ENCODE peak calls at places on chromosomes 4 and X, in seven cellular contexts. M is activated CD4-positive, alpha-beta T cell treated with anti-CD3 and anti-CD28 coated beads for 1 hour; D is NCI-H2029 treated with DMSO at 0.1 percent for 48 hours; Q is anterior cingulate cortex; L is activated CD4-positive, CD25-positive, alpha-beta regulatory T cell treated with anti-CD3 and anti-CD28 coated beads, Interleukin-2, amount 50 U/mL, for 72 hours; A is mammary epithelial cell; P is naive thymus-derived CD8-positive, alpha-beta T cell. W is an unnamed sample.

GRCh38 chr4:33369366-33369899 is 2649.3 kb downstream of the PCDH7 start:
- DNase-seq in M (no peak), D (no peak), Q (no peak), L (no peak), A (peak; percentile 0), P (no peak), W (no peak)

GRCh38 chr4:121030151-121030550 is 42.2 kb downstream of the NDNF start:
- DNase-seq in M (no peak), D (no peak), Q (no peak), L (no peak), A (no peak), P (no peak), W (no peak)

GRCh38 chr4:138972956-138973819 is 42.4 kb upstream of the NOCT start:
- DNase-seq in M (no peak), D (no peak), Q (no peak), L (no peak), A (no peak), P (no peak), W (no peak)

GRCh38 chrX:31132803-31133202 is 61.0 kb upstream of the FTHL17 start:
- DNase-seq in M (no peak), D (no peak), Q (no peak), L (no peak), A (no peak), P (no peak), W (no peak)

GRCh38 chr4:129064717-129065116 is 28.6 kb downstream of the SCLT1 start:
- DNase-seq in M (no peak), D (no peak), Q (no peak), L (no peak), A (peak; percentile 19), P (no peak), W (no peak)

GRCh38 chr4:88179261-88179660 is 20.8 kb upstream of the ABCG2 start:
- DNase-seq in M (no peak), D (no peak), Q (no peak), L (no peak), A (peak; percentile 60), P (no peak), W (no peak)

GRCh38 chrX:43386872-43387271 is 269.2 kb upstream of the MAOA start:
- DNase-seq in M (no peak), D (no peak), Q (no peak), L (no peak), A (peak; percentile 2), P (no peak), W (no peak)

GRCh38 chr4:110854021-110854678 is 231.3 kb upstream of the PITX2 start:
- DNase-seq in M (no peak), D (no peak), Q (no peak), L (no peak), A (peak; percentile 73), P (no peak), W (no peak)

GRCh38 chrX:40310016-40310415 is 212.3 kb upstream of the BCOR start:
- DNase-seq in M (no peak), D (no peak), Q (no peak), L (no peak), A (no peak), P (no peak), W (no peak)

GRCh38 chr4:117010695-117011094 is 74.7 kb downstream of the TRAM1L1 start:
- DNase-seq in M (no peak), D (no peak), Q (no peak), L (no peak), A (no peak), P (no peak), W (no peak)

GRCh38 chr4:107035711-107036601 is at the start of gene DKK2:
- DNase-seq in M (no peak), D (no peak), Q (no peak), L (no peak), A (no peak), P (no peak), W (peak; percentile 4)

GRCh38 chr4:96126227-96126626 is 286.3 kb downstream of the PDHA2 start:
- DNase-seq in M (no peak), D (no peak), Q (no peak), L (no peak), A (no peak), P (no peak), W (no peak)

GRCh38 chr4:80035336-80035735 is 37.7 kb downstream of the ANTXR2 start:
- DNase-seq in M (no peak), D (no peak), Q (no peak), L (no peak), A (no peak), P (no peak), W (no peak)

GRCh38 chr4:107740950-107741701 is 21.1 kb upstream of the PAPSS1 start:
- DNase-seq in M (no peak), D (no peak), Q (peak; percentile 8), L (no peak), A (no peak), P (no peak), W (no peak)

GRCh38 chrX:11435568-11435967 is 142.4 kb downstream of the AMELX start:
- DNase-seq in M (no peak), D (no peak), Q (no peak), L (no peak), A (no peak), P (no peak), W (no peak)

GRCh38 chr4:139524062-139524631 is 31.9 kb downstream of the SETD7 start:
- DNase-seq in M (no peak), D (no peak), Q (no peak), L (no peak), A (no peak), P (no peak), W (peak; percentile 29)

GRCh38 chrX:70553516-70553915 is 108.9 kb downstream of the DLG3 start:
- DNase-seq in M (no peak), D (no peak), Q (no peak), L (no peak), A (no peak), P (no peak), W (no peak)

W was measured in C1 segment of cervical spinal cord.